ENCODE peak calls at places on chromosomes 6 and 20, in eight cellular contexts. One of them, this sample, is unnamed.

GRCh38 chr6:116764961-116765841 is at the start of gene FAM162B:
- DNase-seq in activated CD8-positive, alpha-beta memory T cell treated with anti-CD3 and anti-CD28 coated beads, Interleukin-2, amount 50 U/mL, for 4 hours: no peak
- DNase-seq in HCEC 1CT: no peak
- DNase-seq in iPS DF 6.9: no peak
- DNase-seq in esophagus squamous epithelium: no peak
- DNase-seq in SK-N-SH: peak; percentile 69
- DNase-seq in naive thymus-derived CD8-positive, alpha-beta T cell: no peak
- DNase-seq in NCI-H1092: no peak
- DNase-seq in this sample: no peak

GRCh38 chr6:56984374-56984773 is 29.5 kb downstream of the BEND6 start:
- DNase-seq in activated CD8-positive, alpha-beta memory T cell treated with anti-CD3 and anti-CD28 coated beads, Interleukin-2, amount 50 U/mL, for 4 hours: no peak
- DNase-seq in HCEC 1CT: peak; percentile 19
- DNase-seq in iPS DF 6.9: no peak
- DNase-seq in esophagus squamous epithelium: no peak
- DNase-seq in SK-N-SH: no peak
- DNase-seq in naive thymus-derived CD8-positive, alpha-beta T cell: no peak
- DNase-seq in NCI-H1092: no peak
- DNase-seq in this sample: no peak

GRCh38 chr20:15594296-15594695 is 979.0 kb downstream of the KIF16B start:
- DNase-seq in activated CD8-positive, alpha-beta memory T cell treated with anti-CD3 and anti-CD28 coated beads, Interleukin-2, amount 50 U/mL, for 4 hours: no peak
- DNase-seq in HCEC 1CT: no peak
- DNase-seq in iPS DF 6.9: no peak
- DNase-seq in esophagus squamous epithelium: no peak
- DNase-seq in SK-N-SH: no peak
- DNase-seq in naive thymus-derived CD8-positive, alpha-beta T cell: no peak
- DNase-seq in NCI-H1092: no peak
- DNase-seq in this sample: no peak

GRCh38 chr6:29723666-29724588 is 693 bp downstream of the HLA-F start:
- DNase-seq in activated CD8-positive, alpha-beta memory T cell treated with anti-CD3 and anti-CD28 coated beads, Interleukin-2, amount 50 U/mL, for 4 hours: peak; percentile 82
- DNase-seq in HCEC 1CT: no peak
- DNase-seq in iPS DF 6.9: no peak
- DNase-seq in esophagus squamous epithelium: no peak
- DNase-seq in SK-N-SH: peak; percentile 27
- DNase-seq in naive thymus-derived CD8-positive, alpha-beta T cell: peak; percentile 61
- DNase-seq in NCI-H1092: no peak
- DNase-seq in this sample: no peak

GRCh38 chr6:136593748-136594490 is 43.7 kb upstream of the MAP7 start:
- DNase-seq in activated CD8-positive, alpha-beta memory T cell treated with anti-CD3 and anti-CD28 coated beads, Interleukin-2, amount 50 U/mL, for 4 hours: no peak
- DNase-seq in HCEC 1CT: peak; percentile 100
- DNase-seq in iPS DF 6.9: no peak
- DNase-seq in esophagus squamous epithelium: peak; percentile 26
- DNase-seq in SK-N-SH: no peak
- DNase-seq in naive thymus-derived CD8-positive, alpha-beta T cell: peak; percentile 7
- DNase-seq in NCI-H1092: no peak
- DNase-seq in this sample: no peak

GRCh38 chr6:1983850-1984249 is 261.6 kb downstream of the GMDS start:
- DNase-seq in activated CD8-positive, alpha-beta memory T cell treated with anti-CD3 and anti-CD28 coated beads, Interleukin-2, amount 50 U/mL, for 4 hours: no peak
- DNase-seq in HCEC 1CT: no peak
- DNase-seq in iPS DF 6.9: no peak
- DNase-seq in esophagus squamous epithelium: no peak
- DNase-seq in SK-N-SH: no peak
- DNase-seq in naive thymus-derived CD8-positive, alpha-beta T cell: no peak
- DNase-seq in NCI-H1092: no peak
- DNase-seq in this sample: no peak

GRCh38 chr6:11810039-11810541 is 31.5 kb upstream of the ADTRP start:
- DNase-seq in activated CD8-positive, alpha-beta memory T cell treated with anti-CD3 and anti-CD28 coated beads, Interleukin-2, amount 50 U/mL, for 4 hours: no peak
- DNase-seq in HCEC 1CT: peak; percentile 39
- DNase-seq in iPS DF 6.9: no peak
- DNase-seq in esophagus squamous epithelium: no peak
- DNase-seq in SK-N-SH: no peak
- DNase-seq in naive thymus-derived CD8-positive, alpha-beta T cell: no peak
- DNase-seq in NCI-H1092: no peak
- DNase-seq in this sample: no peak

GRCh38 chr6:163419413-163420314 is 5.1 kb downstream of the QKI start:
- DNase-seq in activated CD8-positive, alpha-beta memory T cell treated with anti-CD3 and anti-CD28 coated beads, Interleukin-2, amount 50 U/mL, for 4 hours: no peak
- DNase-seq in HCEC 1CT: peak; percentile 48
- DNase-seq in iPS DF 6.9: no peak
- DNase-seq in esophagus squamous epithelium: no peak
- DNase-seq in SK-N-SH: no peak
- DNase-seq in naive thymus-derived CD8-positive, alpha-beta T cell: no peak
- DNase-seq in NCI-H1092: no peak
- DNase-seq in this sample: no peak

GRCh38 chr20:11799131-11799800 is 118.4 kb upstream of the BTBD3 start:
- DNase-seq in activated CD8-positive, alpha-beta memory T cell treated with anti-CD3 and anti-CD28 coated beads, Interleukin-2, amount 50 U/mL, for 4 hours: no peak
- DNase-seq in HCEC 1CT: no peak
- DNase-seq in iPS DF 6.9: no peak
- DNase-seq in esophagus squamous epithelium: no peak
- DNase-seq in SK-N-SH: peak; percentile 10
- DNase-seq in naive thymus-derived CD8-positive, alpha-beta T cell: no peak
- DNase-seq in NCI-H1092: no peak
- DNase-seq in this sample: no peak

GRCh38 chr6:142946924-142947701 is 2.1 kb upstream of the HIVEP2 start:
- DNase-seq in activated CD8-positive, alpha-beta memory T cell treated with anti-CD3 and anti-CD28 coated beads, Interleukin-2, amount 50 U/mL, for 4 hours: peak; percentile 80
- DNase-seq in HCEC 1CT: peak; percentile 49
- DNase-seq in iPS DF 6.9: no peak
- DNase-seq in esophagus squamous epithelium: no peak
- DNase-seq in SK-N-SH: peak; percentile 86
- DNase-seq in naive thymus-derived CD8-positive, alpha-beta T cell: peak; percentile 72
- DNase-seq in NCI-H1092: no peak
- DNase-seq in this sample: peak; percentile 32

GRCh38 chr6:83403191-83403590 is 27.7 kb downstream of the ME1 start:
- DNase-seq in activated CD8-positive, alpha-beta memory T cell treated with anti-CD3 and anti-CD28 coated beads, Interleukin-2, amount 50 U/mL, for 4 hours: no peak
- DNase-seq in HCEC 1CT: no peak
- DNase-seq in iPS DF 6.9: no peak
- DNase-seq in esophagus squamous epithelium: no peak
- DNase-seq in SK-N-SH: no peak
- DNase-seq in naive thymus-derived CD8-positive, alpha-beta T cell: no peak
- DNase-seq in NCI-H1092: no peak
- DNase-seq in this sample: no peak

GRCh38 chr6:126176266-126176665 is 163.6 kb upstream of the CENPW start:
- DNase-seq in activated CD8-positive, alpha-beta memory T cell treated with anti-CD3 and anti-CD28 coated beads, Interleukin-2, amount 50 U/mL, for 4 hours: no peak
- DNase-seq in HCEC 1CT: peak; percentile 34
- DNase-seq in iPS DF 6.9: no peak
- DNase-seq in esophagus squamous epithelium: no peak
- DNase-seq in SK-N-SH: peak; percentile 8
- DNase-seq in naive thymus-derived CD8-positive, alpha-beta T cell: no peak
- DNase-seq in NCI-H1092: no peak
- DNase-seq in this sample: no peak

GRCh38 chr6:111722220-111722731 is 116.6 kb upstream of the TRAF3IP2 start:
- DNase-seq in activated CD8-positive, alpha-beta memory T cell treated with anti-CD3 and anti-CD28 coated beads, Interleukin-2, amount 50 U/mL, for 4 hours: no peak
- DNase-seq in HCEC 1CT: peak; percentile 66
- DNase-seq in iPS DF 6.9: no peak
- DNase-seq in esophagus squamous epithelium: no peak
- DNase-seq in SK-N-SH: no peak
- DNase-seq in naive thymus-derived CD8-positive, alpha-beta T cell: no peak
- DNase-seq in NCI-H1092: no peak
- DNase-seq in this sample: no peak

GRCh38 chr6:111114484-111114883 is 27.2 kb downstream of the SLC16A10 start:
- DNase-seq in activated CD8-positive, alpha-beta memory T cell treated with anti-CD3 and anti-CD28 coated beads, Interleukin-2, amount 50 U/mL, for 4 hours: no peak
- DNase-seq in HCEC 1CT: peak; percentile 6
- DNase-seq in iPS DF 6.9: no peak
- DNase-seq in esophagus squamous epithelium: no peak
- DNase-seq in SK-N-SH: no peak
- DNase-seq in naive thymus-derived CD8-positive, alpha-beta T cell: peak; percentile 41
- DNase-seq in NCI-H1092: no peak
- DNase-seq in this sample: no peak

GRCh38 chr6:21634582-21634981 is 41.0 kb downstream of the SOX4 start:
- DNase-seq in activated CD8-positive, alpha-beta memory T cell treated with anti-CD3 and anti-CD28 coated beads, Interleukin-2, amount 50 U/mL, for 4 hours: no peak
- DNase-seq in HCEC 1CT: peak; percentile 97
- DNase-seq in iPS DF 6.9: no peak
- DNase-seq in esophagus squamous epithelium: no peak
- DNase-seq in SK-N-SH: no peak
- DNase-seq in naive thymus-derived CD8-positive, alpha-beta T cell: no peak
- DNase-seq in NCI-H1092: no peak
- DNase-seq in this sample: no peak

GRCh38 chr6:145948328-145948727 is 15.8 kb downstream of the SHPRH start:
- DNase-seq in activated CD8-positive, alpha-beta memory T cell treated with anti-CD3 and anti-CD28 coated beads, Interleukin-2, amount 50 U/mL, for 4 hours: no peak
- DNase-seq in HCEC 1CT: peak; percentile 54
- DNase-seq in iPS DF 6.9: no peak
- DNase-seq in esophagus squamous epithelium: no peak
- DNase-seq in SK-N-SH: no peak
- DNase-seq in naive thymus-derived CD8-positive, alpha-beta T cell: no peak
- DNase-seq in NCI-H1092: no peak
- DNase-seq in this sample: no peak

GRCh38 chr20:63495167-63495720 is 3.6 kb downstream of the EEF1A2 start:
- DNase-seq in activated CD8-positive, alpha-beta memory T cell treated with anti-CD3 and anti-CD28 coated beads, Interleukin-2, amount 50 U/mL, for 4 hours: no peak
- DNase-seq in HCEC 1CT: no peak
- DNase-seq in iPS DF 6.9: no peak
- DNase-seq in esophagus squamous epithelium: no peak
- DNase-seq in SK-N-SH: peak; percentile 17
- DNase-seq in naive thymus-derived CD8-positive, alpha-beta T cell: no peak
- DNase-seq in NCI-H1092: no peak
- DNase-seq in this sample: no peak

GRCh38 chr6:42404494-42404893 is 47.2 kb downstream of the TRERF1 start:
- DNase-seq in activated CD8-positive, alpha-beta memory T cell treated with anti-CD3 and anti-CD28 coated beads, Interleukin-2, amount 50 U/mL, for 4 hours: peak; percentile 47
- DNase-seq in HCEC 1CT: peak; percentile 76
- DNase-seq in iPS DF 6.9: no peak
- DNase-seq in esophagus squamous epithelium: no peak
- DNase-seq in SK-N-SH: no peak
- DNase-seq in naive thymus-derived CD8-positive, alpha-beta T cell: no peak
- DNase-seq in NCI-H1092: no peak
- DNase-seq in this sample: no peak

GRCh38 chr20:6101346-6101745 is 21.5 kb downstream of the FERMT1 start:
- DNase-seq in activated CD8-positive, alpha-beta memory T cell treated with anti-CD3 and anti-CD28 coated beads, Interleukin-2, amount 50 U/mL, for 4 hours: no peak
- DNase-seq in HCEC 1CT: no peak
- DNase-seq in iPS DF 6.9: no peak
- DNase-seq in esophagus squamous epithelium: no peak
- DNase-seq in SK-N-SH: no peak
- DNase-seq in naive thymus-derived CD8-positive, alpha-beta T cell: no peak
- DNase-seq in NCI-H1092: no peak
- DNase-seq in this sample: no peak

GRCh38 chr20:46709055-46709458 is 392 bp upstream of the SLC2A10 start:
- DNase-seq in activated CD8-positive, alpha-beta memory T cell treated with anti-CD3 and anti-CD28 coated beads, Interleukin-2, amount 50 U/mL, for 4 hours: no peak
- DNase-seq in HCEC 1CT: no peak
- DNase-seq in iPS DF 6.9: no peak
- DNase-seq in esophagus squamous epithelium: no peak
- DNase-seq in SK-N-SH: no peak
- DNase-seq in naive thymus-derived CD8-positive, alpha-beta T cell: no peak
- DNase-seq in NCI-H1092: no peak
- DNase-seq in this sample: no peak

GRCh38 chr20:64131406-64131805 is 24.0 kb upstream of the NPBWR2 start:
- DNase-seq in activated CD8-positive, alpha-beta memory T cell treated with anti-CD3 and anti-CD28 coated beads, Interleukin-2, amount 50 U/mL, for 4 hours: peak; percentile 4
- DNase-seq in HCEC 1CT: peak; percentile 38
- DNase-seq in iPS DF 6.9: no peak
- DNase-seq in esophagus squamous epithelium: no peak
- DNase-seq in SK-N-SH: peak; percentile 57
- DNase-seq in naive thymus-derived CD8-positive, alpha-beta T cell: no peak
- DNase-seq in NCI-H1092: no peak
- DNase-seq in this sample: no peak

GRCh38 chr6:20056350-20056992 is 155.8 kb downstream of the MBOAT1 start:
- DNase-seq in activated CD8-positive, alpha-beta memory T cell treated with anti-CD3 and anti-CD28 coated beads, Interleukin-2, amount 50 U/mL, for 4 hours: no peak
- DNase-seq in HCEC 1CT: peak; percentile 39
- DNase-seq in iPS DF 6.9: no peak
- DNase-seq in esophagus squamous epithelium: no peak
- DNase-seq in SK-N-SH: peak; percentile 39
- DNase-seq in naive thymus-derived CD8-positive, alpha-beta T cell: no peak
- DNase-seq in NCI-H1092: peak; percentile 59
- DNase-seq in this sample: no peak

GRCh38 chr20:40314278-40314677 is 374.8 kb downstream of the MAFB start:
- DNase-seq in activated CD8-positive, alpha-beta memory T cell treated with anti-CD3 and anti-CD28 coated beads, Interleukin-2, amount 50 U/mL, for 4 hours: no peak
- DNase-seq in HCEC 1CT: no peak
- DNase-seq in iPS DF 6.9: no peak
- DNase-seq in esophagus squamous epithelium: no peak
- DNase-seq in SK-N-SH: no peak
- DNase-seq in naive thymus-derived CD8-positive, alpha-beta T cell: no peak
- DNase-seq in NCI-H1092: no peak
- DNase-seq in this sample: no peak

GRCh38 chr20:62605236-62605948 is 36.9 kb upstream of the SLCO4A1 start:
- DNase-seq in activated CD8-positive, alpha-beta memory T cell treated with anti-CD3 and anti-CD28 coated beads, Interleukin-2, amount 50 U/mL, for 4 hours: no peak
- DNase-seq in HCEC 1CT: no peak
- DNase-seq in iPS DF 6.9: no peak
- DNase-seq in esophagus squamous epithelium: no peak
- DNase-seq in SK-N-SH: no peak
- DNase-seq in naive thymus-derived CD8-positive, alpha-beta T cell: no peak
- DNase-seq in NCI-H1092: no peak
- DNase-seq in this sample: no peak

GRCh38 chr6:133436652-133437051 is 195.5 kb downstream of the EYA4 start:
- DNase-seq in activated CD8-positive, alpha-beta memory T cell treated with anti-CD3 and anti-CD28 coated beads, Interleukin-2, amount 50 U/mL, for 4 hours: no peak
- DNase-seq in HCEC 1CT: peak; percentile 54
- DNase-seq in iPS DF 6.9: no peak
- DNase-seq in esophagus squamous epithelium: no peak
- DNase-seq in SK-N-SH: no peak
- DNase-seq in naive thymus-derived CD8-positive, alpha-beta T cell: no peak
- DNase-seq in NCI-H1092: no peak
- DNase-seq in this sample: no peak

GRCh38 chr20:25259788-25260254 is 11.9 kb downstream of the PYGB start:
- DNase-seq in activated CD8-positive, alpha-beta memory T cell treated with anti-CD3 and anti-CD28 coated beads, Interleukin-2, amount 50 U/mL, for 4 hours: peak; percentile 62
- DNase-seq in HCEC 1CT: no peak
- DNase-seq in iPS DF 6.9: no peak
- DNase-seq in esophagus squamous epithelium: no peak
- DNase-seq in SK-N-SH: no peak
- DNase-seq in naive thymus-derived CD8-positive, alpha-beta T cell: peak; percentile 73
- DNase-seq in NCI-H1092: no peak
- DNase-seq in this sample: no peak

GRCh38 chr6:18465410-18466154 is 78.4 kb downstream of the RNF144B start:
- DNase-seq in activated CD8-positive, alpha-beta memory T cell treated with anti-CD3 and anti-CD28 coated beads, Interleukin-2, amount 50 U/mL, for 4 hours: no peak
- DNase-seq in HCEC 1CT: no peak
- DNase-seq in iPS DF 6.9: no peak
- DNase-seq in esophagus squamous epithelium: no peak
- DNase-seq in SK-N-SH: no peak
- DNase-seq in naive thymus-derived CD8-positive, alpha-beta T cell: no peak
- DNase-seq in NCI-H1092: peak; percentile 63
- DNase-seq in this sample: no peak

GRCh38 chr6:144897441-144897921 is 612.3 kb downstream of the UTRN start:
- DNase-seq in activated CD8-positive, alpha-beta memory T cell treated with anti-CD3 and anti-CD28 coated beads, Interleukin-2, amount 50 U/mL, for 4 hours: no peak
- DNase-seq in HCEC 1CT: peak; percentile 98
- DNase-seq in iPS DF 6.9: no peak
- DNase-seq in esophagus squamous epithelium: no peak
- DNase-seq in SK-N-SH: no peak
- DNase-seq in naive thymus-derived CD8-positive, alpha-beta T cell: no peak
- DNase-seq in NCI-H1092: no peak
- DNase-seq in this sample: no peak

GRCh38 chr6:20402181-20403079 is 751 bp downstream of the E2F3 start:
- DNase-seq in activated CD8-positive, alpha-beta memory T cell treated with anti-CD3 and anti-CD28 coated beads, Interleukin-2, amount 50 U/mL, for 4 hours: peak; percentile 32
- DNase-seq in HCEC 1CT: peak; percentile 65
- DNase-seq in iPS DF 6.9: no peak
- DNase-seq in esophagus squamous epithelium: peak; percentile 34
- DNase-seq in SK-N-SH: peak; percentile 66
- DNase-seq in naive thymus-derived CD8-positive, alpha-beta T cell: peak; percentile 44
- DNase-seq in NCI-H1092: peak; percentile 23
- DNase-seq in this sample: no peak

GRCh38 chr6:225121-225721 is 67.1 kb upstream of the DUSP22 start:
- DNase-seq in activated CD8-positive, alpha-beta memory T cell treated with anti-CD3 and anti-CD28 coated beads, Interleukin-2, amount 50 U/mL, for 4 hours: peak; percentile 70
- DNase-seq in HCEC 1CT: no peak
- DNase-seq in iPS DF 6.9: no peak
- DNase-seq in esophagus squamous epithelium: no peak
- DNase-seq in SK-N-SH: no peak
- DNase-seq in naive thymus-derived CD8-positive, alpha-beta T cell: peak; percentile 28
- DNase-seq in NCI-H1092: no peak
- DNase-seq in this sample: no peak

This sample was measured in cortex of kidney.